ENCODE peak calls at places on chromosome 6, in nine cellular contexts. B is LoVo; A is NCI-H1092; L is NCI-H774; C is WERI-Rb-1; D is MM.1S; Y is iris pigment epithelial cell; T is ascending aorta; J is activated CD4-positive, alpha-beta T cell treated with anti-CD3 and anti-CD28 coated beads for 36 hours. N is an unnamed sample.

GRCh38 chr6:116029535-116029934 is 31.2 kb downstream of the FRK start:
- DNase-seq in C (no peak), L (no peak), B (no peak), Y (no peak), J (no peak), T (no peak), A (no peak), D (no peak), N (no peak)

GRCh38 chr6:87139236-87139635 is 16.1 kb upstream of the ZNF292 start:
- DNase-seq in L (peak; percentile 75), Y (peak; percentile 66), C (peak; percentile 31), T (no peak), A (peak; percentile 9), B (peak; percentile 60), D (peak; percentile 38), J (peak; percentile 43), N (peak; percentile 18)

GRCh38 chr6:133814797-133815196 is 74.1 kb upstream of the TCF21 start:
- DNase-seq in B (no peak), L (no peak), C (no peak), D (no peak), Y (peak; percentile 75), J (peak; percentile 30), A (no peak), T (no peak), N (no peak)

GRCh38 chr6:12472601-12473038 is 182.5 kb downstream of the EDN1 start:
- DNase-seq in J (no peak), B (peak; percentile 18), D (no peak), L (no peak), Y (peak; percentile 34), A (no peak), C (no peak), T (peak; percentile 94), N (no peak)

GRCh38 chr6:114304304-114304887 is 38.4 kb downstream of the HS3ST5 start:
- DNase-seq in B (peak; percentile 39), Y (peak; percentile 18), T (no peak), L (no peak), J (no peak), D (peak; percentile 17), A (no peak), C (no peak), N (no peak)

GRCh38 chr6:14964486-14964885 is 281.4 kb upstream of the JARID2 start:
- DNase-seq in J (no peak), A (no peak), T (no peak), L (no peak), Y (no peak), B (no peak), D (no peak), C (no peak), N (no peak)

GRCh38 chr6:96836579-96837137 is 619 bp downstream of the GPR63 start:
- DNase-seq in C (no peak), A (no peak), B (peak; percentile 21), Y (peak; percentile 18), J (peak; percentile 20), T (no peak), L (no peak), D (peak; percentile 29), N (no peak)

GRCh38 chr6:1604347-1604990 is 5.2 kb upstream of the FOXC1 start:
- DNase-seq in J (peak; percentile 82), B (peak; percentile 81), C (peak; percentile 79), D (peak; percentile 40), L (peak; percentile 63), A (no peak), T (peak; percentile 87), Y (peak; percentile 40), N (no peak)

GRCh38 chr6:18405477-18406293 is 18.5 kb downstream of the RNF144B start:
- DNase-seq in B (peak; percentile 48), D (no peak), J (no peak), L (no peak), C (no peak), T (no peak), Y (peak; percentile 98), A (no peak), N (no peak)

GRCh38 chr6:109236140-109237081 is 141.1 kb downstream of the CEP57L1 start:
- DNase-seq in T (no peak), A (peak; percentile 78), B (no peak), L (peak; percentile 90), J (peak; percentile 63), Y (no peak), C (peak; percentile 96), D (no peak), N (peak; percentile 77)

GRCh38 chr6:120147218-120147871 is 797.8 kb upstream of the MAN1A1 start:
- DNase-seq in C (no peak), T (no peak), D (no peak), B (no peak), Y (no peak), J (peak; percentile 11), A (no peak), L (no peak), N (no peak)

GRCh38 chr6:134748484-134748883 is 201.4 kb downstream of the ALDH8A1 start:
- DNase-seq in L (no peak), D (no peak), C (no peak), A (no peak), B (no peak), Y (no peak), J (no peak), T (no peak), N (no peak)

GRCh38 chr6:140499607-140500006 is 1125.2 kb upstream of the CITED2 start:
- DNase-seq in J (no peak), L (no peak), B (no peak), Y (no peak), D (no peak), C (no peak), T (no peak), A (no peak), N (no peak)

GRCh38 chr6:130070306-130070705 is 51.9 kb downstream of the L3MBTL3 start:
- DNase-seq in B (no peak), J (no peak), C (no peak), T (no peak), Y (no peak), D (no peak), L (no peak), A (no peak), N (no peak)

GRCh38 chr6:27426045-27426620 is 37.6 kb downstream of the ZNF391 start:
- DNase-seq in C (no peak), A (no peak), J (no peak), L (no peak), T (no peak), Y (no peak), B (no peak), D (no peak), N (peak; percentile 47)

GRCh38 chr6:106356382-106356781 is 4.1 kb upstream of the CRYBG1 start:
- DNase-seq in T (no peak), Y (no peak), B (no peak), A (no peak), D (no peak), L (no peak), J (no peak), C (no peak), N (no peak)

GRCh38 chr6:39295538-39295937 is 18.7 kb downstream of the KCNK17 start:
- DNase-seq in B (no peak), Y (no peak), D (no peak), J (no peak), T (no peak), L (no peak), A (no peak), C (no peak), N (no peak)

GRCh38 chr6:113447088-113447831 is 409.9 kb upstream of the MARCKS start:
- DNase-seq in T (no peak), L (no peak), B (peak; percentile 41), C (no peak), Y (peak; percentile 96), D (no peak), A (no peak), J (no peak), N (no peak)

GRCh38 chr6:30154709-30155521 is 6.1 kb downstream of the TRIM10 start:
- DNase-seq in T (no peak), C (no peak), L (no peak), Y (peak; percentile 18), B (peak; percentile 89), A (no peak), D (peak; percentile 40), J (no peak), N (no peak)

GRCh38 chr6:161829186-161829794 is 555.4 kb upstream of the AGPAT4 start:
- DNase-seq in Y (no peak), B (no peak), C (no peak), L (no peak), D (no peak), T (no peak), A (no peak), J (no peak), N (no peak)

GRCh38 chr6:155523821-155524238 is 68.2 kb upstream of the NOX3 start:
- DNase-seq in J (no peak), T (no peak), D (no peak), L (no peak), C (no peak), Y (no peak), A (no peak), B (no peak), N (no peak)

GRCh38 chr6:2498224-2498623 is 252.5 kb downstream of the MYLK4 start:
- DNase-seq in T (no peak), D (no peak), J (peak; percentile 9), Y (no peak), A (no peak), L (peak; percentile 42), B (no peak), C (no peak), N (no peak)

GRCh38 chr6:48036316-48036715 is 74.7 kb downstream of the PTCHD4 start:
- DNase-seq in T (no peak), L (no peak), Y (peak; percentile 69), D (no peak), C (no peak), B (no peak), J (no peak), A (no peak), N (no peak)

GRCh38 chr6:39585641-39586040 is 139.6 kb downstream of the KIF6 start:
- DNase-seq in Y (no peak), T (no peak), D (no peak), L (no peak), B (no peak), J (no peak), C (no peak), A (no peak), N (no peak)

GRCh38 chr6:143027058-143027457 is 33.6 kb upstream of the AIG1 start:
- DNase-seq in C (peak; percentile 52), A (no peak), J (peak; percentile 76), Y (peak; percentile 48), L (no peak), T (no peak), B (no peak), D (peak; percentile 27), N (no peak)

GRCh38 chr6:135901776-135902524 is 50.4 kb downstream of the PDE7B start:
- DNase-seq in C (no peak), J (peak; percentile 66), A (no peak), B (no peak), Y (peak; percentile 95), D (no peak), T (no peak), L (no peak), N (no peak)

GRCh38 chr6:54060286-54060685 is 51.0 kb upstream of the MLIP start:
- DNase-seq in B (no peak), T (no peak), Y (peak; percentile 96), C (no peak), L (no peak), A (no peak), D (no peak), J (no peak), N (no peak)

GRCh38 chr6:47854996-47855395 is 73.2 kb downstream of the OPN5 start:
- DNase-seq in C (no peak), T (no peak), L (no peak), D (no peak), B (no peak), J (no peak), A (no peak), Y (no peak), N (no peak)

N was measured in NCI-H524 treated with DMSO at 0.1 percent for 48 hours.